ENCODE peak calls at places on chromosome 16, in four cellular contexts. X is spleen, C is heart right ventricle, B is PC-3. M is an unnamed sample. For H3K4me1, the result is how much of the 10 kb centered on the place peaks cover.

GRCh38 chr16:96935-97381 is 18.9 kb downstream of the MPG start:
- DNase-seq in X (peak), C (peak), B (peak), M (peak)

GRCh38 chr16:77590707-77591106 is 131.6 kb upstream of the NUDT7 start:
- DNase-seq in X (no peak), C (no peak), B (no peak), M (no peak)

GRCh38 chr16:27520982-27521673 is 28.6 kb downstream of the GTF3C1 start:
- DNase-seq in X (peak), C (peak), B (no peak), M (no peak)

GRCh38 chr16:67509016-67509415 is 19.6 kb upstream of the RIPOR1 start:
- DNase-seq in X (no peak), C (no peak), B (no peak), M (no peak)

GRCh38 chr16:71645450-71645849 is 19.5 kb downstream of the MARVELD3 start:
- DNase-seq in X (no peak), C (no peak), B (peak), M (no peak)

GRCh38 chr16:5042574-5043171 is 8.9 kb upstream of the NAGPA start:
- DNase-seq in X (no peak), C (no peak), B (peak), M (no peak)

GRCh38 chr16:84618428-84619102 is 687 bp upstream of the COTL1 start:
- DNase-seq in X (peak), C (no peak), B (peak), M (no peak)

GRCh38 chr16:75029854-75030253 is 31.0 kb downstream of the ZNRF1 start:
- DNase-seq in X (no peak), C (no peak), B (peak), M (no peak)

GRCh38 chr16:11493531-11493929 is 93.2 kb downstream of the LITAF start:
- DNase-seq in X (no peak), C (no peak), B (no peak), M (no peak)

GRCh38 chr16:26765087-26765486 is 301.6 kb upstream of the C16orf82 start:
- DNase-seq in X (no peak), C (no peak), B (no peak), M (no peak)

GRCh38 chr16:81823111-81823510 is 44.0 kb downstream of the PLCG2 start:
- DNase-seq in X (peak), C (no peak), B (no peak), M (no peak)

GRCh38 chr16:14529010-14529669 is 100.9 kb downstream of the PARN start:
- DNase-seq in X (no peak), C (peak), B (peak), M (peak)

GRCh38 chr16:6297666-6298435 is 1034.8 kb upstream of the RBFOX1 start:
- DNase-seq in X (no peak), C (no peak), B (no peak), M (no peak)

GRCh38 chr16:3058173-3059030 is 7.0 kb upstream of the IL32 start:
- DNase-seq in X (peak), C (peak), B (peak), M (no peak)

GRCh38 chr16:69108069-69108904 is 2.8 kb downstream of the HAS3 start:
- DNase-seq in X (peak), C (no peak), B (peak), M (no peak)
- H3K4me3 ChIP-seq in X (no peak), C (peak), B (peak), M (no peak)

DNA sequence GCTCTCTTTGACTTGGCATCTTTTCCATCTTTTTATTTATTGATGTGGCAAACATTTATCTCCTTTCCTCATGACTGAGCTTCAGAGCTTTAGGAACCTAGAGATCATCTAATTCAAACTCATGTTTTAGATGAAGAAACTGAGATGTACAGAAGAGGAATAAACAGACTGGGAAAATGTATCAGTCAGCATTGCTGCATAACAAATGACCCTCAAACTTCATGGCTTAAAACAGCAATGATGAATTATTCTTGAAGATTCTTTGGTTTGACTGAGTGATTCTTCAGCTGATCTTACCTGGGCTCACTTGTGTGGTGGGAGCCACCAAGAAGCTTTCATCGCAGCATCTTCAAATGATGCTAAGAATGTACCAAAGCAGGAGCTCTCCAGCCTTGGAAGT is 44.0 kb upstream of the IRF8 start:
- DNase-seq in X (no peak), C (no peak), B (no peak), M (no peak)
- H3K4me1 ChIP-seq in X (under half), C (under half), B (under half), M (under half)

DNA sequence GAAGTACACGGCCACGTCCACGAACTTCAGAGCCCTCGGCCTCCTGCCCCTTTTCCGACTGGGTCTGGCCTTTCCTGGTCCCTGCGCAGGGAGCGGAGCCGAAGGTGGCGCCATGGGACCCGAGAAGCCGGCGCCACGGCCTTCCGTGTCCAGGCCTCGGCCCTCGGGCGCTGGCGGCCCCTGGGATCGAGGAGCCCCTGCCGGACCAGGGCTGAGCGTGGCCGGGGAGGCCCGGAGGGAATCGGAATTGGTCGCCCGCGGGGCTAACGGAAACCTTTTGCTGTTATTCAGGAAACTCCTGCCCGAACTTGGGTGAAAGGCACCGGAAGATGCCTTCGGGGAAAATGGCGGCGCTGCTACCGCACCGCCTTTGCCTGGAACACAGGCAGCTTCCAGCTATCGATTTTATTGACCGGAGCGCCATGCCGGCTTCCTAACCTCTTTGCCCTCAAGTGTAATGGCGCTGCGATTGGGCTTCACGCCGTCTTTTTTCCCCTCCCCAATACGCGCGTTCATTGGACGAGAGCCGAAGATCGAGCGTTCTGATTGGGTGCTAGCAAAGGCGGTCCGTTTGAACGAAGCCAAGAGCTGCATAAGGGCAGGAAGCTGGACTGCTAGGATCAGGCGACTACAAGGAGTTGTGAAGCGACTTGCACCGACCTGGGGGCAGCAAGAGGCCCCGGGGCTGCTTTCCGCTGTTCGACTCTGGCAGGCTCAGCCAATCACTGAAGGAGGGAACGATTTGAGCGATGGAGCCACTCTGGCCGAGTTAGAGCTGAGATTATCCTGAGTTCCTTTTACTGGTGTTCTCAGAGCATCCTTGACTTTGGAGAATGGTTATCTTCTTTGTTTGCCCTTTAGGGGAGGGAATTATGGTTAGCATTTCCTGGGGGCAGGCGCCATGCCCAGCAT is at the start of gene ZNF689:
- DNase-seq in X (peak), C (peak), B (peak), M (peak)
- TF ChIP-seq CTCF in X (no peak), C (no peak), B (peak), M (no peak)

GRCh38 chr16:53523126-53523804 is 20.3 kb upstream of the AKTIP start:
- DNase-seq in X (peak), C (no peak), B (no peak), M (no peak)

GRCh38 chr16:53515811-53516210 is 12.8 kb upstream of the AKTIP start:
- DNase-seq in X (no peak), C (no peak), B (no peak), M (no peak)

GRCh38 chr16:53517851-53518250 is 14.8 kb upstream of the AKTIP start:
- DNase-seq in X (peak), C (no peak), B (no peak), M (no peak)

GRCh38 chr16:53518550-53519416 is 15.8 kb upstream of the AKTIP start:
- DNase-seq in X (peak), C (peak), B (no peak), M (peak)

DNA sequence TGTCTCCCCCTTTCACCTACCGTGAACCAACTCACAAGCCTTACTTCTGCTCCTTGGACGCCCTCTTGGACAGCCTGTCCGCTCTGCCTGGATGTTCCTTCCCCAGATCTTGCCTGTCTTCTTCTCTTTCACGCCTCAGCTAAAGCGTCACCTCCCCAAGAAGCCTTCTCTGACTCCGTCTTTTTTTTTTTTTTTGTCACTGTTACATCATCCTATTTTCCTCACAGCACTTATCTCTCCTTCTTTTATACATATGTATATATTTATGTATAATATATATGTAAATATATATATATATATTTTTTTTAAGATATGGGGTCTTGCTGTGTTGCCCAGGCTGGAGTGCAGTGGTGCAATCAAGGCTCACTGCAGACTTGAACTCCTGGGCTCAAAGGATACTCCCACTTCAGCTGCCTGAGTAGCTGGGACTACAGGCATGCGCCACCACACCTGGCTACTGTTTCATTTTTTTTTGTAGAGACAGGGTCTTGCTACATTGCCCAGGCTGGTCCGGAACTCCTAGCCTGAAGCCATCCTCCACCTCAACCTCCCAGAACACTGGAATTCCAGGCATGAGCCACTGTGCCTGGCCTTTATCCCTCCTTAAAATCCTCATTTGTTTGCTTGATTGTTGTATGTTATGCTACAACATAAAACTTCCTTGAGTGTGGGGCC is 16.5 kb upstream of the AKTIP start:
- DNase-seq in X (no peak), C (no peak), B (no peak), M (no peak)
- H3K4me3 ChIP-seq in X (no peak), C (no peak), B (no peak), M (no peak)

DNA sequence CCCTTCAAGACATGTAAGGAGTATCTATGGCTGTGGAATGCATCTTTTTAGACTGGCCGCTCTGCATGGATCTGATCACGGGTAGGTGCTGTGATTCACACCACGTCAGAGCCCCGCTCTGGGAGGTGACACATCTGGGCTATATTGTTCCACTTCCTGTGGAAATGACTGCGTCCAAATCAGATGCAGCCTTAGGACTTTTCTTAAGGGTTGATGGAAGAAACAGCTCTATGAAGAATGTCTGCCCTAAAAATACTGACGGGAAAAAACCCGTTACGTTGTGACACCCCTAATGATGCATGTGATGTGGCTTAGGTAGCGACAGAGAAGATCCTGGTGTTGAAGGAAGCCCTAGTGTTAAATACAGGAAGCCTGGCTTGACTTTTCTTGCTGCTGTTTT is 12.2 kb downstream of the BANP start:
- DNase-seq in X (no peak), C (peak), B (peak), M (no peak)
- H3K4me1 ChIP-seq in X (half or more), C (under half), B (under half), M (under half)